ENCODE peak calls at places on chromosomes 4 and X, in five cellular contexts. One of them, this sample, is unnamed.

GRCh38 chrX:22686138-22686541 is 313.6 kb upstream of the DDX53 start:
- DNase-seq in HCT116: no peak
- DNase-seq in PC-3: peak
- DNase-seq in MM.1S: no peak
- DNase-seq in neural progenitor cell: no peak
- DNase-seq in this sample: no peak

GRCh38 chr4:1247811-1248261 is 1.1 kb downstream of the CTBP1 start:
- DNase-seq in HCT116: no peak
- DNase-seq in PC-3: no peak
- DNase-seq in MM.1S: peak
- DNase-seq in neural progenitor cell: no peak
- DNase-seq in this sample: no peak

GRCh38 chrX:109270580-109271484 is 211.1 kb downstream of the GUCY2F start:
- DNase-seq in HCT116: peak
- DNase-seq in PC-3: no peak
- DNase-seq in MM.1S: peak
- DNase-seq in neural progenitor cell: no peak
- DNase-seq in this sample: peak

GRCh38 chr4:15327311-15328298 is 100.2 kb upstream of the C1QTNF7 start:
- DNase-seq in HCT116: no peak
- DNase-seq in PC-3: no peak
- DNase-seq in MM.1S: no peak
- DNase-seq in neural progenitor cell: no peak
- DNase-seq in this sample: peak

GRCh38 chrX:9770319-9770718 is 4.7 kb upstream of the GPR143 start:
- DNase-seq in HCT116: no peak
- DNase-seq in PC-3: peak
- DNase-seq in MM.1S: no peak
- DNase-seq in neural progenitor cell: no peak
- DNase-seq in this sample: no peak

GRCh38 chr4:105399535-105400161 is 74.2 kb downstream of the PPA2 start:
- DNase-seq in HCT116: peak
- DNase-seq in PC-3: peak
- DNase-seq in MM.1S: no peak
- DNase-seq in neural progenitor cell: no peak
- DNase-seq in this sample: peak

GRCh38 chr4:163673848-163674702 is 179.6 kb downstream of the TMA16 start:
- DNase-seq in HCT116: no peak
- DNase-seq in PC-3: no peak
- DNase-seq in MM.1S: no peak
- DNase-seq in neural progenitor cell: no peak
- DNase-seq in this sample: no peak

GRCh38 chr4:1057403-1057745 is 45.9 kb downstream of the FGFRL1 start:
- DNase-seq in HCT116: no peak
- DNase-seq in PC-3: no peak
- DNase-seq in MM.1S: no peak
- DNase-seq in neural progenitor cell: no peak
- DNase-seq in this sample: no peak

GRCh38 chrX:39755152-39756032 is 342.4 kb downstream of the BCOR start:
- DNase-seq in HCT116: peak
- DNase-seq in PC-3: peak
- DNase-seq in MM.1S: no peak
- DNase-seq in neural progenitor cell: peak
- DNase-seq in this sample: peak

GRCh38 chrX:104315555-104315954 is 60.8 kb upstream of the ESX1 start:
- DNase-seq in HCT116: no peak
- DNase-seq in PC-3: peak
- DNase-seq in MM.1S: no peak
- DNase-seq in neural progenitor cell: no peak
- DNase-seq in this sample: peak

GRCh38 chr4:48129307-48130014 is 4.6 kb downstream of the TXK start:
- DNase-seq in HCT116: no peak
- DNase-seq in PC-3: peak
- DNase-seq in MM.1S: no peak
- DNase-seq in neural progenitor cell: no peak
- DNase-seq in this sample: no peak

GRCh38 chr4:139736257-139736626 is 70.6 kb downstream of the MGST2 start:
- DNase-seq in HCT116: no peak
- DNase-seq in PC-3: no peak
- DNase-seq in MM.1S: no peak
- DNase-seq in neural progenitor cell: peak
- DNase-seq in this sample: peak

GRCh38 chr4:7474320-7474719 is 39.6 kb upstream of the PSAPL1 start:
- DNase-seq in HCT116: no peak
- DNase-seq in PC-3: no peak
- DNase-seq in MM.1S: no peak
- DNase-seq in neural progenitor cell: no peak
- DNase-seq in this sample: no peak

GRCh38 chrX:154731881-154732280 is 19.0 kb downstream of the GAB3 start:
- DNase-seq in HCT116: no peak
- DNase-seq in PC-3: peak
- DNase-seq in MM.1S: no peak
- DNase-seq in neural progenitor cell: no peak
- DNase-seq in this sample: peak

GRCh38 chrX:121106484-121107235 is 59.2 kb downstream of the GLUD2 start:
- DNase-seq in HCT116: no peak
- DNase-seq in PC-3: no peak
- DNase-seq in MM.1S: no peak
- DNase-seq in neural progenitor cell: no peak
- DNase-seq in this sample: no peak

GRCh38 chr4:113101669-113102068 is 52.2 kb downstream of the ANK2 start:
- DNase-seq in HCT116: no peak
- DNase-seq in PC-3: peak
- DNase-seq in MM.1S: no peak
- DNase-seq in neural progenitor cell: no peak
- DNase-seq in this sample: peak

GRCh38 chr4:15545371-15545770 is 75.7 kb downstream of the CC2D2A start:
- DNase-seq in HCT116: no peak
- DNase-seq in PC-3: no peak
- DNase-seq in MM.1S: no peak
- DNase-seq in neural progenitor cell: no peak
- DNase-seq in this sample: no peak

GRCh38 chr4:78057600-78058560 is 757 bp downstream of the FRAS1 start:
- DNase-seq in HCT116: no peak
- DNase-seq in PC-3: peak
- DNase-seq in MM.1S: peak
- DNase-seq in neural progenitor cell: peak
- DNase-seq in this sample: peak

GRCh38 chrX:45592067-45592466 is 391.4 kb upstream of the DIPK2B start:
- DNase-seq in HCT116: no peak
- DNase-seq in PC-3: no peak
- DNase-seq in MM.1S: no peak
- DNase-seq in neural progenitor cell: no peak
- DNase-seq in this sample: no peak

GRCh38 chr4:88108747-88109122 is 49.7 kb downstream of the ABCG2 start:
- DNase-seq in HCT116: no peak
- DNase-seq in PC-3: no peak
- DNase-seq in MM.1S: no peak
- DNase-seq in neural progenitor cell: no peak
- DNase-seq in this sample: peak

GRCh38 chr4:127261476-127261875 is 371.3 kb upstream of the INTU start:
- DNase-seq in HCT116: no peak
- DNase-seq in PC-3: peak
- DNase-seq in MM.1S: no peak
- DNase-seq in neural progenitor cell: no peak
- DNase-seq in this sample: no peak

GRCh38 chr4:75037253-75037652 is 104.3 kb downstream of the PARM1 start:
- DNase-seq in HCT116: no peak
- DNase-seq in PC-3: no peak
- DNase-seq in MM.1S: no peak
- DNase-seq in neural progenitor cell: no peak
- DNase-seq in this sample: no peak

GRCh38 chr4:158147151-158147550 is 25.7 kb downstream of the GASK1B start:
- DNase-seq in HCT116: no peak
- DNase-seq in PC-3: no peak
- DNase-seq in MM.1S: no peak
- DNase-seq in neural progenitor cell: no peak
- DNase-seq in this sample: no peak

GRCh38 chrX:99914676-99915075 is 495.4 kb downstream of the PCDH19 start:
- DNase-seq in HCT116: no peak
- DNase-seq in PC-3: peak
- DNase-seq in MM.1S: no peak
- DNase-seq in neural progenitor cell: no peak
- DNase-seq in this sample: no peak

GRCh38 chr4:2159931-2160330 is 82.0 kb downstream of the HAUS3 start:
- DNase-seq in HCT116: no peak
- DNase-seq in PC-3: no peak
- DNase-seq in MM.1S: no peak
- DNase-seq in neural progenitor cell: no peak
- DNase-seq in this sample: no peak

GRCh38 chr4:41865306-41865980 is 69.8 kb upstream of the TMEM33 start:
- DNase-seq in HCT116: no peak
- DNase-seq in PC-3: no peak
- DNase-seq in MM.1S: no peak
- DNase-seq in neural progenitor cell: peak
- DNase-seq in this sample: peak
- TF ChIP-seq EZH2 in HCT116: no peak
- TF ChIP-seq EZH2 in PC-3: no peak
- TF ChIP-seq EZH2 in MM.1S: no peak
- TF ChIP-seq EZH2 in neural progenitor cell: peak
- TF ChIP-seq EZH2 in this sample: no peak

GRCh38 chr4:151175754-151176153 is 76.3 kb downstream of the RPS3A start:
- DNase-seq in HCT116: no peak
- DNase-seq in PC-3: no peak
- DNase-seq in MM.1S: no peak
- DNase-seq in neural progenitor cell: no peak
- DNase-seq in this sample: no peak
- H3K9ac ChIP-seq in HCT116: no peak
- H3K9ac ChIP-seq in PC-3: no peak
- H3K9ac ChIP-seq in MM.1S: no peak
- H3K9ac ChIP-seq in neural progenitor cell: no peak
- H3K9ac ChIP-seq in this sample: no peak

DNA sequence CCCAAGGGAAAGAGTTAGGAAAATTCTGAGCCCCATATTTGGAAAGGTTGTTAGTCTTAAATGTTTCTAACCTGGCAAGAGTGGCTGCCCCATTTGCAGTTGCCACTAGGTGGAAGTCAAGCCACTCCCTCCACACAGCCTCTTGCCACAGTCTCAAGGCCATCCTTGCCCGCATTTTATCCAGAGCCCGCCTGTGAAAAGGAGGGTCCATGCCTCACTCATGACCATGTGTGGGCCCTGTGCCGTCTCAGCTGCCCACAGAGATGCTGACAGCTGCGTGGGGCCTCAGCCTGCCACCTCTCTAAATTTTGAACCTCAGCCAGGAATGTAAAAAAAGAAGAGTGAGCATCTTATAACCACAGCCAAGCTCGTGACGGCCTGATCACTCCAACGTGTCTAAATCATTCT is 201.5 kb upstream of the FAM241A start:
- DNase-seq in HCT116: peak
- DNase-seq in PC-3: peak
- DNase-seq in MM.1S: peak
- DNase-seq in neural progenitor cell: peak
- DNase-seq in this sample: peak
- TF ChIP-seq EZH2phosphoT487 in HCT116: no peak
- TF ChIP-seq EZH2phosphoT487 in PC-3: no peak
- TF ChIP-seq EZH2phosphoT487 in MM.1S: no peak
- TF ChIP-seq EZH2phosphoT487 in neural progenitor cell: no peak
- TF ChIP-seq EZH2phosphoT487 in this sample: no peak

DNA sequence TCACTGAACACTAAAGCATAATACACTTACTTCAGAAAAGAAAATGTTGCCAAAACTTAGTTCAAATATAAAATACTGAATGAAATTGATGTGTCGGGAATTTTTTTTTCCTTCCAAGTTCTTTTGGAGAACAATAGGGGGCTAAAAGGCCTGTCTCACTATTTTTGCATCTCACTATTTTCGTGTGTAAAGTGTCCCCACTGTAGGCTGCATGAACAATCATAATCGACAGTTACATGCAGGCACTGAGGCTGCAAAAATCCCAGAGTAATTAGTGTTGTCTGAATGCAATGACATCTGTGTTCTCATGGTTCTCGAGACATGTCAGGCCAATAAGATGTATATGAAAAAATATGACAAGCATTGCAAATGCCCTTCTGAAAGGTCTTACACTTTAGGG is 11.8 kb upstream of the MAB21L2 start:
- DNase-seq in HCT116: no peak
- DNase-seq in PC-3: no peak
- DNase-seq in MM.1S: no peak
- DNase-seq in neural progenitor cell: no peak
- DNase-seq in this sample: no peak
- TF ChIP-seq EZH2 in HCT116: no peak
- TF ChIP-seq EZH2 in PC-3: no peak
- TF ChIP-seq EZH2 in MM.1S: no peak
- TF ChIP-seq EZH2 in neural progenitor cell: no peak
- TF ChIP-seq EZH2 in this sample: no peak

This sample was measured in GM23248.